ENCODE peak calls at places on chromosome 7, in four cellular contexts. B is fibroblast of lung; M is stimulated activated CD8-positive, alpha-beta memory T cell treated with anti-CD3 and anti-CD28 coated beads, Interleukin-12 subunit alpha, Interleukin-12 subunit beta, amount 100 ng/mL, for 1 hour; K is cardiac muscle cell. C is an unnamed sample.

GRCh38 chr7:143978585-143978984 is 21.5 kb upstream of the OR6B1 start:
- DNase-seq in B (no peak), M (no peak), K (no peak), C (no peak)

GRCh38 chr7:77244222-77244934 is 44.8 kb upstream of the FGL2 start:
- DNase-seq in B (no peak), M (no peak), K (no peak), C (no peak)

GRCh38 chr7:6628045-6628444 is 9.1 kb upstream of the ZNF316 start:
- DNase-seq in B (no peak), M (no peak), K (no peak), C (peak)

GRCh38 chr7:158867214-158867984 is 11.0 kb downstream of the DYNC2I1 start:
- DNase-seq in B (no peak), M (no peak), K (no peak), C (no peak)

GRCh38 chr7:87574630-87575029 is 26.1 kb downstream of the ABCB1 start:
- DNase-seq in B (peak), M (no peak), K (peak), C (no peak)

GRCh38 chr7:44216521-44217030 is 15.8 kb downstream of the YKT6 start:
- DNase-seq in B (no peak), M (no peak), K (no peak), C (no peak)

GRCh38 chr7:137838706-137839315 is 8.0 kb downstream of the DGKI start:
- DNase-seq in B (no peak), M (no peak), K (no peak), C (no peak)

GRCh38 chr7:157521752-157522151 is 184.9 kb downstream of the DNAJB6 start:
- DNase-seq in B (no peak), M (no peak), K (no peak), C (no peak)

GRCh38 chr7:91288208-91288824 is 24.1 kb downstream of the FZD1 start:
- DNase-seq in B (no peak), M (no peak), K (peak), C (no peak)

GRCh38 chr7:13850185-13850752 is 139.2 kb downstream of the ETV1 start:
- DNase-seq in B (peak), M (peak), K (peak), C (peak)

GRCh38 chr7:81574723-81575326 is 195.0 kb downstream of the HGF start:
- DNase-seq in B (peak), M (no peak), K (peak), C (no peak)

GRCh38 chr7:39667354-39667923 is 44.1 kb downstream of the RALA start:
- DNase-seq in B (peak), M (no peak), K (peak), C (no peak)

GRCh38 chr7:69110450-69111050 is 487.7 kb upstream of the AUTS2 start:
- DNase-seq in B (no peak), M (no peak), K (no peak), C (no peak)

GRCh38 chr7:143305423-143306070 is 10.4 kb upstream of the CLCN1 start:
- DNase-seq in B (peak), M (peak), K (peak), C (no peak)

GRCh38 chr7:46569117-46569433 is 648.0 kb upstream of the IGFBP3 start:
- DNase-seq in B (peak), M (no peak), K (no peak), C (no peak)

GRCh38 chr7:518630-519428 is 817 bp downstream of the PDGFA start:
- DNase-seq in B (peak), M (no peak), K (peak), C (no peak)

GRCh38 chr7:113487925-113488731 is 369.8 kb upstream of the SMIM30 start:
- DNase-seq in B (no peak), M (no peak), K (no peak), C (no peak)

GRCh38 chr7:131008840-131009651 is 275.0 kb upstream of the KLF14 start:
- DNase-seq in B (peak), M (no peak), K (no peak), C (no peak)

GRCh38 chr7:30430300-30430699 is 48.3 kb downstream of the NOD1 start:
- DNase-seq in B (no peak), M (no peak), K (peak), C (peak)

GRCh38 chr7:151017370-151017952 is 6.8 kb downstream of the ATG9B start:
- DNase-seq in B (no peak), M (no peak), K (no peak), C (no peak)

GRCh38 chr7:41451826-41452225 is 251.1 kb downstream of the INHBA start:
- DNase-seq in B (peak), M (no peak), K (no peak), C (no peak)

GRCh38 chr7:100895956-100896742 is 461 bp upstream of the ACHE start:
- DNase-seq in B (no peak), M (no peak), K (no peak), C (no peak)

GRCh38 chr7:618539-619355 is 99.1 kb upstream of the PDGFA start:
- DNase-seq in B (no peak), M (peak), K (no peak), C (no peak)

GRCh38 chr7:151448261-151449252 is 8.6 kb upstream of the CRYGN start:
- DNase-seq in B (peak), M (peak), K (peak), C (no peak)

GRCh38 chr7:79317728-79318127 is 135.7 kb downstream of the MAGI2 start:
- DNase-seq in B (peak), M (no peak), K (peak), C (no peak)

GRCh38 chr7:154902600-154903082 is 100.3 kb downstream of the PAXIP1 start:
- DNase-seq in B (no peak), M (no peak), K (no peak), C (no peak)

GRCh38 chr7:25860206-25860881 is 291.7 kb upstream of the NFE2L3 start:
- DNase-seq in B (no peak), M (no peak), K (no peak), C (peak)

GRCh38 chr7:35285799-35286198 is 31.9 kb upstream of the TBX20 start:
- DNase-seq in B (no peak), M (no peak), K (no peak), C (no peak)

GRCh38 chr7:16915405-16915804 is 33.6 kb upstream of the AGR3 start:
- DNase-seq in B (peak), M (no peak), K (peak), C (no peak)

GRCh38 chr7:51772131-51772530 is 455.5 kb upstream of the COBL start:
- DNase-seq in B (no peak), M (no peak), K (no peak), C (no peak)

GRCh38 chr7:116547347-116547746 is 22.5 kb downstream of the CAV1 start:
- DNase-seq in B (peak), M (no peak), K (no peak), C (no peak)

GRCh38 chr7:157576415-157576814 is 239.6 kb downstream of the DNAJB6 start:
- DNase-seq in B (no peak), M (peak), K (no peak), C (no peak)

GRCh38 chr7:84370114-84370513 is 175.5 kb upstream of the SEMA3A start:
- DNase-seq in B (no peak), M (no peak), K (no peak), C (no peak)

GRCh38 chr7:137576481-137576880 is 232.9 kb upstream of the PTN start:
- DNase-seq in B (peak), M (no peak), K (no peak), C (no peak)

GRCh38 chr7:123669485-123669884 is 13.8 kb downstream of the LMOD2 start:
- DNase-seq in B (no peak), M (no peak), K (no peak), C (no peak)

GRCh38 chr7:1421020-1421790 is 38.1 kb downstream of the MICALL2 start:
- DNase-seq in B (no peak), M (no peak), K (no peak), C (no peak)

GRCh38 chr7:51187941-51188340 is 128.7 kb downstream of the COBL start:
- DNase-seq in B (peak), M (no peak), K (no peak), C (peak)

GRCh38 chr7:68158686-68159255 is 1162.1 kb downstream of the TYW1 start:
- DNase-seq in B (no peak), M (no peak), K (no peak), C (no peak)

GRCh38 chr7:31107106-31108090 is 55.3 kb downstream of the ADCYAP1R1 start:
- DNase-seq in B (no peak), M (no peak), K (no peak), C (no peak)

C was measured in NCI-H510A.